ENCODE peak calls at places on chromosomes 16 and 17, in nine cellular contexts. L is A549, B is tibial nerve, O is transverse colon, N is SK-N-SH, S is stomach, M is esophagus muscularis mucosa, V is sigmoid colon, H is suprapubic skin. A is an unnamed sample. For H3K4me1, the result is how much of the 10 kb centered on the place peaks cover.

GRCh38 chr16:57061084-57061905 is 31.1 kb upstream of the CPNE2 start:
- DNase-seq in L (no peak), N (peak), H (peak), S (peak), B (peak), O (peak), V (peak), M (no peak), A (peak)

GRCh38 chr17:71187145-71187878 is 933.5 kb upstream of the SOX9 start:
- DNase-seq in L (no peak), M (no peak), V (no peak), O (no peak), S (no peak), N (no peak), H (no peak), B (no peak), A (no peak)

GRCh38 chr17:30376621-30377452 is 1.9 kb upstream of the CPD start:
- DNase-seq in S (no peak), B (peak), O (no peak), H (no peak), M (no peak), N (no peak), L (peak), V (no peak), A (peak)

GRCh38 chr17:29458066-29458465 is 67.9 kb downstream of the TAOK1 start:
- DNase-seq in O (no peak), H (no peak), L (no peak), N (no peak), M (no peak), S (no peak), B (no peak), V (no peak), A (no peak)

GRCh38 chr17:36979585-36979941 is 30.8 kb downstream of the AATF start:
- DNase-seq in H (no peak), S (no peak), M (no peak), O (no peak), N (no peak), V (no peak), B (no peak), L (no peak), A (no peak)

GRCh38 chr17:77609553-77610517 is 348.7 kb upstream of the TNRC6C start:
- DNase-seq in L (no peak), M (no peak), H (no peak), V (peak), B (no peak), S (no peak), O (peak), N (no peak), A (no peak)

GRCh38 chr16:55663770-55664677 is 8.2 kb downstream of the SLC6A2 start:
- DNase-seq in O (no peak), V (no peak), M (no peak), B (no peak), H (no peak), N (no peak), L (no peak), S (no peak), A (no peak)

GRCh38 chr17:35117984-35118383 is 1.7 kb downstream of the RAD51D start:
- DNase-seq in S (no peak), M (no peak), O (no peak), V (no peak), N (no peak), L (peak), B (no peak), H (no peak), A (no peak)

GRCh38 chr17:40371261-40371929 is 6.9 kb upstream of the GJD3 start:
- DNase-seq in M (no peak), L (peak), O (no peak), V (no peak), B (no peak), H (peak), S (no peak), N (peak), A (no peak)

GRCh38 chr16:79264237-79265104 is 336.1 kb downstream of the MAF start:
- DNase-seq in M (no peak), N (no peak), L (no peak), S (no peak), V (no peak), B (no peak), O (no peak), H (no peak), A (no peak)

GRCh38 chr16:23518435-23518891 is 8.2 kb upstream of the GGA2 start:
- DNase-seq in V (no peak), B (no peak), L (no peak), N (no peak), O (no peak), M (no peak), S (no peak), H (no peak), A (no peak)

GRCh38 chr16:27156531-27156930 is 46.8 kb upstream of the KDM8 start:
- DNase-seq in N (no peak), B (no peak), L (no peak), O (peak), M (no peak), H (no peak), S (no peak), V (no peak), A (no peak)

GRCh38 chr16:75053791-75054555 is 55.1 kb downstream of the ZNRF1 start:
- DNase-seq in M (no peak), B (peak), H (no peak), N (peak), S (peak), O (peak), L (peak), V (peak), A (peak)

GRCh38 chr16:50644730-50645129 is 36.4 kb downstream of the SNX20 start:
- DNase-seq in B (peak), S (peak), V (no peak), M (no peak), L (peak), N (peak), H (no peak), O (peak), A (no peak)

GRCh38 chr16:89383095-89384003 is 107.0 kb downstream of the ANKRD11 start:
- DNase-seq in O (peak), L (peak), H (no peak), N (peak), V (peak), M (no peak), S (peak), B (no peak), A (no peak)

GRCh38 chr17:79323556-79323955 is 248.9 kb downstream of the ENGASE start:
- DNase-seq in O (no peak), L (no peak), N (no peak), H (no peak), B (no peak), M (no peak), V (no peak), S (no peak), A (no peak)

GRCh38 chr17:49343273-49343672 is 18.8 kb downstream of the ZNF652 start:
- DNase-seq in B (no peak), S (no peak), M (no peak), O (no peak), V (no peak), N (no peak), H (no peak), L (no peak), A (no peak)

GRCh38 chr17:67011527-67012175 is 32.7 kb upstream of the CACNG1 start:
- DNase-seq in H (no peak), L (no peak), M (no peak), S (no peak), O (no peak), B (no peak), V (no peak), N (no peak), A (no peak)

GRCh38 chr16:10178079-10178478 is 4.1 kb downstream of the GRIN2A start:
- DNase-seq in S (no peak), B (no peak), V (no peak), N (no peak), H (no peak), O (no peak), M (no peak), L (no peak), A (no peak)

GRCh38 chr17:5418858-5419355 is 555 bp downstream of the NUP88 start:
- DNase-seq in O (peak), L (peak), H (no peak), S (peak), B (peak), N (no peak), M (no peak), V (no peak), A (peak)

GRCh38 chr17:57370051-57370581 is 113.8 kb downstream of the MSI2 start:
- DNase-seq in N (peak), H (no peak), M (no peak), B (no peak), S (no peak), L (peak), V (no peak), O (no peak), A (no peak)

GRCh38 chr16:64012166-64012565 is 1109.7 kb downstream of the CDH11 start:
- DNase-seq in S (no peak), N (no peak), H (no peak), O (no peak), V (no peak), L (no peak), M (no peak), B (no peak), A (no peak)

GRCh38 chr17:43713494-43714162 is 45.0 kb downstream of the SOST start:
- DNase-seq in V (no peak), L (no peak), S (no peak), B (no peak), N (peak), H (no peak), M (no peak), O (no peak), A (no peak)

GRCh38 chr16:3495166-3495565 is at the start of gene C16orf90:
- DNase-seq in S (no peak), B (no peak), L (no peak), M (no peak), N (no peak), H (peak), V (peak), O (no peak), A (no peak)

GRCh38 chr16:79662122-79662521 is 61.6 kb upstream of the MAF start:
- DNase-seq in M (no peak), H (no peak), V (no peak), O (no peak), S (no peak), N (no peak), L (no peak), B (no peak), A (no peak)

GRCh38 chr17:77885678-77886386 is 72.7 kb upstream of the TNRC6C start:
- DNase-seq in L (no peak), V (no peak), O (no peak), H (no peak), N (no peak), B (no peak), S (no peak), M (no peak), A (no peak)

GRCh38 chr17:48228720-48229119 is 121.2 kb downstream of the SNX11 start:
- DNase-seq in S (no peak), N (no peak), L (no peak), B (no peak), H (no peak), O (no peak), M (no peak), V (no peak), A (no peak)

GRCh38 chr16:69131749-69132423 is 502 bp downstream of the CHTF8 start:
- DNase-seq in L (peak), M (no peak), O (peak), N (peak), H (peak), S (peak), V (peak), B (peak), A (peak)

GRCh38 chr17:27408891-27409290 is 47.4 kb upstream of the KSR1 start:
- DNase-seq in M (no peak), B (no peak), H (no peak), V (no peak), N (no peak), L (peak), O (no peak), S (peak), A (no peak)

GRCh38 chr17:82236142-82236971 is 7.5 kb downstream of the SLC16A3 start:
- DNase-seq in B (peak), N (peak), V (peak), H (peak), L (peak), O (peak), M (peak), S (peak), A (peak)

GRCh38 chr17:77451271-77451893 is 310.6 kb downstream of the SEC14L1 start:
- DNase-seq in B (peak), O (peak), S (peak), N (peak), H (no peak), M (no peak), L (no peak), V (peak), A (peak)

GRCh38 chr17:45900136-45900535 is 5.8 kb downstream of the MAPT start:
- DNase-seq in L (no peak), M (no peak), B (no peak), H (no peak), O (no peak), V (no peak), S (no peak), N (no peak), A (no peak)

GRCh38 chr16:65010136-65010535 is 111.7 kb downstream of the CDH11 start:
- DNase-seq in N (no peak), S (no peak), V (no peak), M (no peak), O (no peak), B (no peak), H (no peak), L (no peak), A (no peak)

GRCh38 chr17:5783269-5783668 is 199.0 kb upstream of the NLRP1 start:
- DNase-seq in B (no peak), L (no peak), S (no peak), V (no peak), H (no peak), N (no peak), M (no peak), O (no peak), A (no peak)

GRCh38 chr17:42849031-42849430 is 2.0 kb upstream of the AOC3 start:
- DNase-seq in L (no peak), M (no peak), V (no peak), N (no peak), B (no peak), H (no peak), S (no peak), O (no peak), A (no peak)

DNA sequence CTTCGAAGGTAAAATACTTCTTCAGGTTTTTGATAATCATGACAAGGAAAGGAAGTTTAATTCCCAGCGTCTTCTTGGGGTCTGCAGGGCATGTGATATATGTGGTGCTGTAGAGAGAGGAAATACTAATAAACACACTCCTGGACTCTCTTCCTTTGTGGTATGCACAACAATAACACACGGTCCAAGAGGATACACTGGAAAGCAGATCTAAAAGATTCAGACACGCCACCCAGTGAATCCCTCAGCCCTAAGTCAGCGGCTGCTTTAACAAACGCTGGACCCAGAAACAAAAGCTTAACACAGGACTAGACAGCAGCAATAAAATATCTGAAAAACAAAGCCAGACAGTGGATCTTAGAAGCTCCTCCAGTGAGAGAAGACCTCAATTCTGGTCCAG is 13.1 kb downstream of the CFAP20 start:
- DNase-seq in S (no peak), B (no peak), O (no peak), V (no peak), H (no peak), N (no peak), L (no peak), M (no peak), A (no peak)
- H3K4me1 ChIP-seq in S (under half), B (under half), O (under half), V (under half), H (under half), N (half or more), L (under half), M (half or more), A (under half)

GRCh38 chr16:85480727-85481101 is 132.4 kb upstream of the GSE1 start:
- DNase-seq in M (no peak), B (no peak), L (no peak), O (no peak), N (no peak), S (no peak), H (no peak), V (no peak), A (no peak)
- TF ChIP-seq EP300 in M (no peak), B (no peak), L (no peak), O (no peak), N (no peak), S (no peak), H (no peak), V (no peak), A (no peak)

GRCh38 chr16:67396775-67397450 is 3.6 kb upstream of the TPPP3 start:
- DNase-seq in S (no peak), B (no peak), N (no peak), V (no peak), H (no peak), M (no peak), O (no peak), L (no peak), A (no peak)
- H3K4me1 ChIP-seq in S (half or more), B (under half), N (half or more), V (under half), H (half or more), M (half or more), O (under half), L (under half), A (under half)

DNA sequence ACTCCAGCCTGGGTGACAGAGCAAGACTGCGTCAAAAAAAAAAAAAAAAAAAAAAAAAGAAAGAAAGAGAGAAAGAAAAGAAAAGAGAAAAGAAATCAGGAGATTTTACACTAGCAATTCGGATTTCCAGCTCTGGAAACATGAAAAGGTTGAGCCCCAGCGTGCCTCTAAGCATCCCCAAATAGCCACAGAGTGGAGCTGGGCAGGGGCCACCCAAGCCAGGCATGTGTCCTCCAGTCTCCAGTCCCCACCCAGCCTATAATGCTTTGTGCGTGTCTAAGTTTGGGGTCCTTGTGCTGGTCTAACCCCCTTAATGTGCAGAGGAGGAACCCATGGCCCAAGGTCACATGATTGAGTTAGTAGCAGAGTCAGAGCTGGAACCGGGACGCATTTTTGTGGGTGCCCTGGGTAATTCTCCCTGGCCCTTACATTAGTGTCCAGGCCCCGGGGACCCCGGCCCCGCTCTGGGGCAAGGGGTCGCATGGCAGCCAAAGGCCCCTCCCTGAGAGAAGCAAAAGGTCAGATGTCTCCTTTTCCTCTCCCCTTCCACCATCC is 19.9 kb downstream of the ADAM11 start:
- DNase-seq in L (no peak), V (no peak), H (no peak), B (no peak), S (no peak), N (no peak), M (no peak), O (no peak), A (no peak)
- TF ChIP-seq EP300 in L (no peak), V (no peak), H (no peak), B (no peak), S (no peak), N (no peak), M (no peak), O (no peak), A (no peak)

DNA sequence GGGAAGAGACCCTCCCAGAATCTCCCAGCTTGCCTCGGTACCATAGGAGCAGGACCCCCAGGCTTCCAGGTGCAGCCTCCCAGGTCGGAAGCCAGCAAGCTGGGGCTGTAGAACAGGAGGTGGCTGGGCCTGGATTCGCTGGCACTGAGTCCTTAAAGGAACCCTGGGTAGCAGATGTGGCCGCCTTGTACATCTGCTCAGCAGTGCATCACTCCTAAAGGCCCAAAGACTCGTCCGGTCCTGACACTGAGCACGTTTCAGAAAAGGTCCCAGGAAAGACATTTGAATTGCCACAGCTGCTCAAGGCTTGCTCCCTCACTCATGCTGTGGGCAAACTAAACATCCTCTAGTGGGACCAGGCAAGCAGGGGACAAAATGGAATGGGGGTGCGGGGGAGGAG is 172.8 kb downstream of the RAB11FIP4 start:
- DNase-seq in O (no peak), H (no peak), B (no peak), S (no peak), N (no peak), V (no peak), L (no peak), M (no peak), A (no peak)
- H3K4me1 ChIP-seq in O (under half), H (half or more), B (under half), S (half or more), N (under half), V (under half), L (under half), M (half or more), A (under half)

GRCh38 chr17:73278465-73279453 is 17.1 kb upstream of the CPSF4L start:
- DNase-seq in V (peak), O (peak), L (no peak), S (peak), M (no peak), N (peak), H (no peak), B (peak), A (peak)
- TF ChIP-seq EP300 in V (no peak), O (no peak), L (no peak), S (no peak), M (no peak), N (no peak), H (no peak), B (peak), A (no peak)

DNA sequence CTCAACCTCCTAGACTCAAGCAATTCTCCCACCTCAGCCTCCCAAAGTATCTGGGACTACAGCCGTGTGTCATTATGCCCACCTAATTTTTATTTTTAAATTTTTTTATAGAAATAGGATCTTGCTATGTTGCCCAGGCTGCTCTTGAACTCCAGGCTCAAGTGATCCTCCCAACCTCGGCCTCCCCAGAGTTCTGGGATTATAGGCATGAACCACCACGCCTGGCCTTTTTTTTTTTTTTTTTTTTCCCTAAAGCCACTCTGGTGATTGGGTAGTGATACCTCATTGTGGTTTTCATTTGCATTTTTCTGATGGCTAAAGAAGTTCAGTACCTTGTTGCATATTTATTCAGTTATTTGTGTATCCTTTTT is 1.2 kb upstream of the CDR2L start:
- DNase-seq in M (no peak), L (no peak), H (no peak), N (no peak), O (no peak), V (no peak), B (no peak), S (no peak), A (no peak)
- H3K4me1 ChIP-seq in M (half or more), L (under half), H (under half), N (under half), O (under half), V (under half), B (under half), S (half or more), A (under half)

DNA sequence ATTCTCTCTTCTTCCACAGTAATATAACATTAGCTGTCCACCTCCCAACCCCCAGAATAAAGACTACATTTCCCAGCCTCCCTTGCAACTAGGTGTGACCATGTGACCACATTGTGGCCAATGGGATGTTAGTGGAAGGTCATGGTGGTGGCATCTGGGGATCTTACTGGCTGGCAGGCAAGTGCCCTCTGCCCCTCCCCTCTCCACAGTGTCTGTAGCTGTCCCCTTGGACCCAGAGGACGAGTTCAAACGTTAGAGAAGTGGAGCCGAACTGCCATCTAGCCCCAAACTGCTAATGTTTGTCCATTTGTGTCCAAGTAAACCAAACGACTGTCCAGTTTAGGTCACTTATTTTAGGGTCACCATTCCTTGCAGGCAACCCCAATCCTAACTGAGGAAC is 26.6 kb upstream of the KCNG4 start:
- DNase-seq in V (no peak), O (peak), M (no peak), N (peak), H (no peak), L (peak), S (no peak), B (peak), A (no peak)
- TF ChIP-seq EP300 in V (no peak), O (no peak), M (no peak), N (no peak), H (no peak), L (no peak), S (no peak), B (no peak), A (no peak)